ENCODE peak calls at places on chromosomes 3 and 15, in ten cellular contexts. H is Panc1, O is A549, K is fibroblast of lung, D is ovary, W is heart left ventricle, R is SJSA1, Y is small intestine, I is psoas muscle, A is PC-9. N is an unnamed sample.
A peak's percentile ranks its signal among the peaks of the same experiment; 100 is the strongest.

GRCh38 chr15:48868549-48868948 is 9.4 kb upstream of the EID1 start:
- DNase-seq in O (no peak), H (no peak), I (no peak), D (no peak), K (peak; percentile 88), W (no peak), R (no peak), A (peak; percentile 76), Y (no peak), N (no peak)

GRCh38 chr15:31307270-31308184 is 19.1 kb upstream of the KLF13 start:
- DNase-seq in W (no peak), K (no peak), I (no peak), A (no peak), H (no peak), Y (no peak), D (no peak), O (no peak), R (no peak), N (no peak)

GRCh38 chr3:127908202-127908601 is 6.8 kb upstream of the KBTBD12 start:
- DNase-seq in R (no peak), I (no peak), K (no peak), W (no peak), O (no peak), A (no peak), H (no peak), Y (no peak), D (no peak), N (no peak)

GRCh38 chr15:69755571-69756310 is 303.1 kb downstream of the RPLP1 start:
- DNase-seq in D (no peak), R (peak; percentile 62), Y (peak; percentile 59), W (peak; percentile 67), A (no peak), H (no peak), I (no peak), O (no peak), K (peak; percentile 63), N (no peak)

GRCh38 chr3:111831840-111832239 is 27.2 kb upstream of the PHLDB2 start:
- DNase-seq in Y (no peak), O (no peak), K (peak; percentile 85), W (no peak), R (no peak), H (no peak), A (no peak), D (no peak), I (no peak), N (no peak)

GRCh38 chr15:59154268-59154667 is 49.3 kb downstream of the CCNB2 start:
- DNase-seq in D (no peak), W (no peak), O (no peak), K (no peak), A (no peak), Y (no peak), H (no peak), R (no peak), I (no peak), N (no peak)

GRCh38 chr15:27457766-27458165 is 486.8 kb downstream of the GABRG3 start:
- DNase-seq in A (no peak), O (no peak), W (no peak), I (no peak), R (no peak), H (no peak), D (no peak), K (no peak), Y (no peak), N (no peak)

GRCh38 chr3:55484191-55484644 is 2.9 kb downstream of the WNT5A start:
- DNase-seq in Y (no peak), I (no peak), D (no peak), O (no peak), R (no peak), K (peak; percentile 55), H (no peak), A (no peak), W (no peak), N (no peak)

GRCh38 chr15:89893027-89893426 is 767 bp downstream of the AP3S2 start:
- DNase-seq in H (no peak), W (no peak), R (no peak), A (peak; percentile 40), K (no peak), Y (no peak), D (no peak), O (no peak), I (no peak), N (no peak)

GRCh38 chr15:48602358-48603122 is 43.0 kb downstream of the FBN1 start:
- DNase-seq in K (peak; percentile 89), I (no peak), A (no peak), O (no peak), H (no peak), W (no peak), R (no peak), Y (no peak), D (no peak), N (no peak)

GRCh38 chr3:101518421-101518871 is 5.4 kb upstream of the SENP7 start:
- DNase-seq in O (peak; percentile 6), D (no peak), Y (peak; percentile 13), A (peak; percentile 79), K (no peak), R (no peak), H (no peak), W (no peak), I (no peak), N (no peak)

GRCh38 chr3:106296111-106296510 is 427.3 kb upstream of the CBLB start:
- DNase-seq in I (no peak), A (no peak), R (no peak), H (no peak), Y (no peak), O (no peak), K (no peak), D (no peak), W (no peak), N (no peak)

GRCh38 chr3:69406156-69406555 is 20.3 kb upstream of the FRMD4B start:
- DNase-seq in Y (no peak), K (peak; percentile 52), O (no peak), R (no peak), I (no peak), W (no peak), H (no peak), D (peak; percentile 22), A (no peak), N (peak; percentile 67)

GRCh38 chr3:159187706-159188105 is 385.9 kb downstream of the MFSD1 start:
- DNase-seq in O (no peak), R (no peak), W (no peak), Y (no peak), K (no peak), H (no peak), D (no peak), A (no peak), I (no peak), N (no peak)

DNA sequence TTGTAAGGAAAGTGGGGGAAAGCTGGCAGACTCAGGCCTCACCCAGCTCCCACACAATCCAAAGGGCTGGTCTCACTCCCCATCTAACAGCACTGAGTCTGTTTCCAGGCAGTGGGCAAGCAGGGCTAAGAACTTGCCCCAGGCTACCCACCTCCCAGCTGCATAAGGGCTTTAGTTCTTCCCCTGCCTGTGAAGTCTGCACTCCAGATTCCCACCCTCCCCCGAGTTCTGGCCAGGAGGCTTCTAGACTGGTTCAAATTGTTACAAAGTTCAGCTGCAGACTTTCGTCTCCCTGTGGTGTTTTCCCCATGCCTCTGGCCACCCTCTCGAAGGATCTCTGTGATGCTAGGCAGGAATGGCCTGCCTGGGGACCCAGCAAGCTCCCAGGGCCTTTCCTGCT is 11.2 kb downstream of the EHHADH start:
- DNase-seq in H (no peak), R (no peak), D (no peak), W (no peak), A (no peak), K (no peak), O (no peak), I (no peak), Y (no peak), N (no peak)
- H3K9me3 ChIP-seq in H (peaks cover 5% of the 10 kb centered on the region), R (no peaks in the 10 kb centered on the region), D (no peaks in the 10 kb centered on the region), W (no peaks in the 10 kb centered on the region), A (peaks cover 9% of the 10 kb centered on the region), K (no peaks in the 10 kb centered on the region), O (peaks cover 8% of the 10 kb centered on the region), I (peaks cover 2% of the 10 kb centered on the region), Y (no peaks in the 10 kb centered on the region), N (peaks cover 29% of the 10 kb centered on the region)

GRCh38 chr3:195612075-195612800 is 28.5 kb upstream of the APOD start:
- DNase-seq in I (peak; percentile 48), A (no peak), W (no peak), R (no peak), D (no peak), H (no peak), K (no peak), O (no peak), Y (no peak), N (no peak)

GRCh38 chr3:195613468-195614069 is 29.8 kb upstream of the APOD start:
- DNase-seq in Y (no peak), R (no peak), H (no peak), I (no peak), O (no peak), K (no peak), D (no peak), W (no peak), A (peak; percentile 47), N (no peak)

DNA sequence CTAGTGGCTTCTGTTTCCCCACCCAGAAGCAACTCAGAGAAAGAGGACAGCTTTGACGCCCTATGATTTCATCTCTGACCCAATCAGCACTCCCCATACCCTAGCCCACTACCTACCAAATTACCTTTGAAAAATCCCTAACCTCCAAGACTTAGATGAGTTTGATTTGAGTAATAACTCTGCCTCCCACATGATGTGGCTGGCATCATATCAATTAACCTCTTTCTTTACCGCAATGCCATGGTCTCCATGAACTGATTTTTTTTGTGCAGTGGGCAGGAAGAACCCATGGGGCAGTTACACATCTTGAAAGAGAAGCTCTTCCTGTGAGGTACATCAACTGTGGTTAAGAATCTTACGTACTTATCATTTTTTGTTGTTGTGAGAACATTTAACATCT is 25.5 kb upstream of the APOD start:
- DNase-seq in Y (no peak), K (no peak), H (no peak), D (no peak), O (no peak), R (no peak), I (no peak), W (no peak), A (no peak), N (no peak)
- H3K9me3 ChIP-seq in Y (no peaks in the 10 kb centered on the region), K (no peaks in the 10 kb centered on the region), H (peaks cover 25% of the 10 kb centered on the region), D (no peaks in the 10 kb centered on the region), O (peaks cover 17% of the 10 kb centered on the region), R (peaks cover 5% of the 10 kb centered on the region), I (no peaks in the 10 kb centered on the region), W (no peaks in the 10 kb centered on the region), A (peaks cover 31% of the 10 kb centered on the region), N (peaks cover 13% of the 10 kb centered on the region)

GRCh38 chr15:25056484-25057429 is 102.0 kb downstream of the SNRPN start:
- DNase-seq in A (no peak), R (peak; percentile 34), K (no peak), I (no peak), W (no peak), D (no peak), Y (no peak), O (no peak), H (no peak), N (no peak)
- H3K9me3 ChIP-seq in A (peaks cover 2% of the 10 kb centered on the region), R (peaks cover 68% of the 10 kb centered on the region), K (peaks cover 30% of the 10 kb centered on the region), I (peaks cover 92% of the 10 kb centered on the region), W (peaks cover 26% of the 10 kb centered on the region), D (peaks cover 100% of the 10 kb centered on the region), Y (peaks cover 27% of the 10 kb centered on the region), O (peaks cover 64% of the 10 kb centered on the region), H (peaks cover 67% of the 10 kb centered on the region), N (peaks cover 17% of the 10 kb centered on the region)

GRCh38 chr3:168476360-168476980 is 380.7 kb upstream of the GOLIM4 start:
- DNase-seq in R (no peak), Y (no peak), D (no peak), A (no peak), I (no peak), W (no peak), K (no peak), H (no peak), O (no peak), N (no peak)

GRCh38 chr3:168472811-168473210 is 377.1 kb upstream of the GOLIM4 start:
- DNase-seq in I (no peak), K (no peak), A (no peak), Y (no peak), O (no peak), H (no peak), R (no peak), D (no peak), W (no peak), N (no peak)

GRCh38 chr3:168475730-168476129 is 380.0 kb upstream of the GOLIM4 start:
- DNase-seq in W (no peak), A (no peak), O (no peak), D (no peak), R (no peak), K (peak; percentile 2), H (no peak), Y (no peak), I (no peak), N (no peak)
- H3K9me3 ChIP-seq in W (no peaks in the 10 kb centered on the region), A (no peaks in the 10 kb centered on the region), O (no peaks in the 10 kb centered on the region), D (no peaks in the 10 kb centered on the region), R (no peaks in the 10 kb centered on the region), K (no peaks in the 10 kb centered on the region), H (no peaks in the 10 kb centered on the region), Y (no peaks in the 10 kb centered on the region), I (no peaks in the 10 kb centered on the region), N (no peaks in the 10 kb centered on the region)